ENCODE peak calls at places on chromosomes 4 and X, in four cellular contexts. H is astrocyte of the cerebellum, Z is neural progenitor cell, F is dorsolateral prefrontal cortex. N is an unnamed sample.

GRCh38 chr4:93201471-93201870 is 627.1 kb upstream of the ATOH1 start:
- DNase-seq in H (no peak), Z (no peak), F (no peak), N (no peak)

GRCh38 chr4:141467225-141467624 is 169.2 kb upstream of the IL15 start:
- DNase-seq in H (no peak), Z (no peak), F (no peak), N (no peak)

GRCh38 chrX:113429011-113429410 is 588.4 kb upstream of the AMOT start:
- DNase-seq in H (no peak), Z (no peak), F (no peak), N (no peak)

GRCh38 chr4:3342182-3342854 is 49.5 kb downstream of the RGS12 start:
- DNase-seq in H (peak), Z (no peak), F (no peak), N (no peak)

GRCh38 chrX:88526385-88526784 is 220.6 kb upstream of the CPXCR1 start:
- DNase-seq in H (no peak), Z (no peak), F (no peak), N (no peak)

GRCh38 chrX:44975666-44976263 is 102.8 kb downstream of the KDM6A start:
- DNase-seq in H (no peak), Z (no peak), F (no peak), N (no peak)

GRCh38 chr4:23373269-23373668 is 516.6 kb downstream of the PPARGC1A start:
- DNase-seq in H (peak), Z (no peak), F (no peak), N (no peak)

GRCh38 chr4:156962551-156962974 is 9.0 kb downstream of the PDGFC start:
- DNase-seq in H (no peak), Z (no peak), F (no peak), N (no peak)

GRCh38 chr4:89949782-89950387 is 55.2 kb downstream of the MMRN1 start:
- DNase-seq in H (no peak), Z (no peak), F (no peak), N (no peak)
- TF ChIP-seq CTCF in H (peak), Z (peak), F (no peak), N (peak)

DNA sequence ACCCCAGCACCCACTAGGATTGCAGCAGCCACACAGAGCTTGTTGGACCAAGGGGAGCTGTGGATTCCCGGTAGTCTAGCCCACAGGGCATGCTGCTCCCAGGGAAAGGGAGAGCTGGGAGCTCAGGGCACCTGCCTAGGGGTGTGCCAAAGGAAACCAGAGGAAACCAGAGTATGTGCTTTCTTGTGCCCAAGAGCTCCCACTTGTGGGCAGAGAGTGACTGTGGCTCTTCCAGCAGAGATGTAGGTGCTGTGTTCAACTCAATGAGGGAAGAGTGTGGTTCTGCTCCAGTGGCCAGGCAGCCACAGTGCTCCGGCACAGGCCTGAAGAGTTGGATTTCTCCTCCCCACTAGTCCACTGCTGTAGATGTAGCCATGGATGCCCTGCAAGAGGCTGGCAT is 1050.0 kb upstream of the INTU start:
- DNase-seq in H (no peak), Z (peak), F (no peak), N (no peak)
- TF ChIP-seq CTCF in H (no peak), Z (peak), F (no peak), N (no peak)

GRCh38 chr4:175562537-175562936 is 249.5 kb downstream of the GPM6A start:
- DNase-seq in H (no peak), Z (no peak), F (peak), N (no peak)

GRCh38 chr4:175561691-175562090 is 250.4 kb downstream of the GPM6A start:
- DNase-seq in H (no peak), Z (no peak), F (no peak), N (no peak)

GRCh38 chr4:175562111-175562510 is 250.0 kb downstream of the GPM6A start:
- DNase-seq in H (no peak), Z (no peak), F (no peak), N (no peak)

DNA sequence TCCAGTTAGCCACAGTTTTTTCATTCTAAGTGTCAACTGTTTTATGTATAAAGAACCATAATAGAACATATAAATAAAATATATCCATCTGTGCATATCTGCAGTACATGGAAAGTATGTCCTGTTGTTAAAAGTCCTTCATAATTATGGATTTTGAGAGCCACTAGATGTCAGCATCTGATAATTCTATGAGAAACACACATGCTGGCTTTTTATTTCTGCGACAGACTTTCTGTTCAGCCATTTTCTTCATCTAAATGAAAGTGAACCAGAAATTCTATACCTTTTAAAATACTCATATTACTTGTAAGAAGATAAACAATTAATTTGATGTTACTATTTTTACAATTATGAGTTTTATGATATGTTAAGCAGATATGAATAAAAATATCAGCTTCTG is 251.4 kb downstream of the GPM6A start:
- DNase-seq in H (peak), Z (no peak), F (no peak), N (no peak)
- TF ChIP-seq CTCF in H (peak), Z (peak), F (peak), N (no peak)

DNA sequence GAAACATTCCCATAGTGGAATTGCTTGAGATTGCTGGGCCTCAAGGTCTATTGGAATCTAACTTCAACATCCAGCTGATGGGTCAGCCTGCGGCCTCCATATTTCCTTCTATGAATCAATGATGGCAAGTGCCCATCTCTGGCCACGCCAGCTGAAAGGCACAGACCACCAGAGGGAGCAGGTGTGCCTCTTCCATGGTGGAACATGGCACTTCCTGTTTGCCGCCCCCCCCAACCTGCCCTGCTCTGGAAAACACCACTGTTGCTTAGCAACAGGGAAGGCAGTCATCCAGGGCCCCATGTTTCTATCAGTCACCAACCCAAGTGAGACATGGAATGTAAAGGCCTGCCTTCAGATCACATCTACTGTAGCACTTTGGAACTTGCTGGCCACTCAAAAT is 11.6 kb downstream of the PAGE4 start:
- DNase-seq in H (no peak), Z (peak), F (peak), N (peak)
- TF ChIP-seq CTCF in H (peak), Z (peak), F (peak), N (peak)

DNA sequence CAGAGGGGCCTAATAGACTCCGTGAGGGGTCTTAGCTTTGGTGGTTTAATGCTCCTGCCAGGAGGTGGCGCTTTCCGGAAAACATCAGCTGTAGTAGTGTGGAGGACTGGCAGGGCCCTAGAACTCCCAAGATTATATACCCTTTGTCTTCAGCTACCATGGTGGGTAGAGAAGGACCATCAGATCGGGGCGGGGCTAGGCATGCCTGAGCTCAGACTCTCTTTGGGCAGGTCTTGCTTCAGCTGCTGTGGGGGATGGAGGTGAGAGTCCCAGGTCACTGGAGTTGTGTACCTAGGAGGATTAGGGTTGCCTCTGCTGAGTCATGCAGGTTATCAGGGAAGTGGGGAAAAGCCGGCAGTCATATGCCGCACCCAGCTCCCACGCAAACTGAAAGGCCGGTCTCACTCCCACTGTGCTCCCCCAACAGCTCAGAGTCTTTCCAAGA is 63.0 kb upstream of the AGA start:
- DNase-seq in H (no peak), Z (no peak), F (no peak), N (no peak)
- TF ChIP-seq CTCF in H (no peak), Z (peak), F (no peak), N (no peak)

GRCh38 chrX:37745354-37745753 is 34.5 kb upstream of the CYBB start:
- DNase-seq in H (peak), Z (peak), F (peak), N (peak)
- TF ChIP-seq CTCF in H (peak), Z (peak), F (peak), N (peak)

DNA sequence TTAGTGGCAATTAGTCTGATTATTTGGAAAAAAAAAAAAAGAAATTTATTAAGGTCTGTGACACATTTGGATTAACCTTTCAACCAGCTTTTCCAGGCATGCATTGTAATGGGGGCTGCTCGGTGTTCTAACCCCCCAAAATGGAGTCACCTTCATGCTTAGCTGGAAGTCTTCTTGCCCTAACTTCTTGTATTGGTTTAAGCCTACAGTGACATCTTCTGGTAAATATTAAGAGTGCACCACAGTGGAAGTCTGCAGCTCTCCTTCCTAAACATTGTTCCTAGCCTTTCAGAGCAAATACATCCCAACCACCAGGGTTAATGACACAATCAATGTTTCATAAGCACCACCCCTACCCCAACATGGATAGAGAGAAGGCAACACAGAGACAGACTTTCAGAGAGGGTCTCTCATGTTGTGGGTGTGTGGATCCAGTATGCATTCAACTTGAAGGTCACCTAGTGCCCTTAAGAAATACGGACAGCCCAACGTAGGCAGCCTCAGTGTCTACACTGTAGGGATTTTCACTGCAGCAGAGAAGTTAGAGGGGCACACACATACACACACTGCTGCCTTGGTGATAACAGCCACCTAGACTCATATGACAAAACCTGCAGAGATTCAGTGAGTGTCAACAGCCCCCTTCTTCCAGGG is 142.9 kb upstream of the MBNL3 start:
- DNase-seq in H (peak), Z (peak), F (no peak), N (peak)
- TF ChIP-seq CTCF in H (peak), Z (peak), F (peak), N (peak)